ENCODE peak calls at places on chromosomes 7 and 10, in nine cellular contexts. F, B, C, W, P, Z, G, U and S are unnamed samples.

GRCh38 chr7:90192876-90193765 is 18.4 kb upstream of the STEAP2 start:
- DNase-seq in G (no peak), P (peak; percentile 81), B (no peak), W (no peak), F (no peak), Z (no peak), U (no peak), C (no peak), S (peak; percentile 61)

GRCh38 chr7:71784180-71784579 is 628.0 kb downstream of the CALN1 start:
- DNase-seq in G (no peak), P (no peak), U (no peak), F (no peak), C (no peak), B (no peak), W (no peak), Z (no peak), S (no peak)

GRCh38 chr7:93906267-93906666 is at the start of gene GNGT1:
- DNase-seq in U (no peak), B (no peak), G (no peak), F (no peak), Z (no peak), P (peak; percentile 27), C (no peak), W (no peak), S (no peak)

GRCh38 chr10:51031995-51032394 is 42.3 kb upstream of the PRKG1 start:
- DNase-seq in C (no peak), Z (no peak), P (peak; percentile 64), G (no peak), B (peak; percentile 41), W (no peak), U (peak; percentile 3), F (no peak), S (no peak)

GRCh38 chr7:114973147-114973546 is 51.3 kb downstream of the MDFIC start:
- DNase-seq in G (no peak), P (peak; percentile 71), F (no peak), C (peak; percentile 13), Z (no peak), W (no peak), B (peak; percentile 40), U (no peak), S (peak; percentile 50)

GRCh38 chr7:89238156-89238555 is 442.6 kb upstream of the TEX47 start:
- DNase-seq in U (no peak), G (peak; percentile 16), Z (no peak), P (peak; percentile 41), B (peak; percentile 67), W (no peak), C (no peak), F (no peak), S (peak; percentile 41)

GRCh38 chr7:66205736-66206080 is 574 bp downstream of the TPST1 start:
- DNase-seq in F (no peak), G (no peak), B (no peak), C (no peak), U (no peak), W (no peak), Z (no peak), P (peak; percentile 51), S (peak; percentile 55)

GRCh38 chr7:41915861-41916260 is 213.0 kb upstream of the INHBA start:
- DNase-seq in P (no peak), B (peak; percentile 70), U (no peak), Z (no peak), C (no peak), F (no peak), W (no peak), G (no peak), S (peak; percentile 23)

GRCh38 chr10:102229810-102230263 is 3.7 kb downstream of the ELOVL3 start:
- DNase-seq in B (peak; percentile 82), G (no peak), W (peak; percentile 82), F (peak; percentile 76), C (peak; percentile 67), P (peak; percentile 93), Z (no peak), U (peak; percentile 92), S (peak; percentile 87)

GRCh38 chr7:128026551-128026950 is 4.7 kb downstream of the LRRC4 start:
- DNase-seq in U (no peak), Z (no peak), W (no peak), P (no peak), B (no peak), G (no peak), C (no peak), F (no peak), S (peak; percentile 8)

GRCh38 chr7:111076205-111076604 is 14.7 kb upstream of the LRRN3 start:
- DNase-seq in U (no peak), G (no peak), F (no peak), W (no peak), C (peak; percentile 66), P (peak; percentile 21), Z (no peak), B (peak; percentile 34), S (peak; percentile 67)

GRCh38 chr7:44325811-44326241 is 432 bp upstream of the CAMK2B start:
- DNase-seq in F (no peak), W (no peak), P (no peak), U (peak; percentile 81), Z (no peak), G (no peak), B (no peak), C (no peak), S (peak; percentile 28)

DNA sequence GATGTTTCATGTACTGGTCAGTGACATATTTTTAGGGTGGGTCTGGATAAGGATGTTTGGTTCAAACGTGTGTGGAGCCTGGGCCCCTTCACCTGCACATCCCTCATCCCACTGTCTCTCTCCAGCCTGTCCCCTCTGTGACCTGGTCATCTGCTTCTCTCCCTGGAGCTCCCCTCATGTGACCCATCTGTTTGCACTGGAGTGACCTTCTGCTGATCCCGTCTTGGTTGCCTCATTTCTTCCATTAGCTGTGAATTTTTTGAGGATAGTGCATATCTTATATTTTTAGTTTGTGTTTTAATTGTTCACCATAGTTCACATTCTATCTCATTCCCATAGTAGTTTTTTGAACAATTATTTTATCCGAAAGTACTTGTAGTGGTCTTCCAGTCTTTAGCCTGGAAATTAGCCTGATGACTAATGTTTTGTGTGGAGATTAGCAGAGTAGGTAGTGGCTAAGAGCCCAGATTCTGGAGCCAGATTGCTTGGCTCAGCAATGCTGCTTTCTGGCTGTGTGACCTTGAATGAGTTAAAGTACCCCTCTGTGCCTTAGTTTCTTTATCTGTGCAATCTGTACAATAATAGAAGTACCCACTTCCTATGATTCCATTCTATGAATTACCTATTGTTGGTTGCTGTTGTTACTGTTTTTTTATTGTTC is 224.5 kb downstream of the LRMDA start:
- DNase-seq in C (peak; percentile 5), F (no peak), Z (no peak), B (peak; percentile 84), U (no peak), G (no peak), W (no peak), P (no peak), S (peak; percentile 65)
- H3K27me3 ChIP-seq in C (no peaks in the 10 kb centered on the region), F (no peaks in the 10 kb centered on the region), Z (no peaks in the 10 kb centered on the region), B (peaks cover 35% of the 10 kb centered on the region), U (no peaks in the 10 kb centered on the region), G (peaks cover 2% of the 10 kb centered on the region), W (no peaks in the 10 kb centered on the region), P (no peaks in the 10 kb centered on the region), S (peaks cover 26% of the 10 kb centered on the region)

GRCh38 chr10:100727808-100728207 is 17.6 kb upstream of the PAX2 start:
- DNase-seq in B (no peak), F (no peak), U (no peak), W (no peak), G (no peak), P (no peak), Z (no peak), C (no peak), S (no peak)

GRCh38 chr10:100724531-100725027 is 20.8 kb upstream of the PAX2 start:
- DNase-seq in B (no peak), C (no peak), G (no peak), F (no peak), W (no peak), P (no peak), Z (no peak), U (peak; percentile 82), S (no peak)

GRCh38 chr10:100723769-100724530 is 21.4 kb upstream of the PAX2 start:
- DNase-seq in F (no peak), Z (no peak), W (no peak), U (peak; percentile 85), G (no peak), C (no peak), B (no peak), P (no peak), S (no peak)

GRCh38 chr10:100725041-100725440 is 20.3 kb upstream of the PAX2 start:
- DNase-seq in W (no peak), F (no peak), Z (no peak), C (peak; percentile 14), G (no peak), U (peak; percentile 65), P (no peak), B (no peak), S (peak; percentile 44)

DNA sequence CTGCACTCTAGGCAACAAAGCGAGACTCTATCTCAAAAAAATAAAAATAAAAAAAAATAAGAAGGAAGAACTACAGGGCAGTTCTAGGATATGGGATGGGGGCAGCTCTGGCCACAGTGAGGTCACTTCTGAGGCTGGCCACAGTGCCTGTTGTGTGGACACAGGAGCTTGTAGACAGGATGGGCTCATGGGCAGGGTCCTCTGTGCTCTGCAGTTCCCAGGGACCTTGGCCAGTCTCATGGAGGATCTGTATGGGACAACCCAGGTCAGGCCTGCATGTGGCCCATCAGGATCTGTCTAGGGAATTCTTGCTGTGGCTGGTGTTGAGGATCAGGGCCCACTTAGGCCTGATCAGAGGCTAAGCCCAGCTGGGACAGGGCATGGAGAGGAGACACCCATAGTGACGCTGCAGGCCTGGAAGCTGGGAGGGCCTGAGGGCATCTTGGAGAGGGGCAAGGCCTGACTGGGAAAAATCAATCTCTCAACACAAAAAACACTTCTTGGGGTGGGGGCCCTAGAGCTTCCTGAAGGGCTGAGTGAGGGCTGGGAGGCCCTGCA is 19.4 kb upstream of the PAX2 start:
- DNase-seq in G (no peak), W (no peak), Z (no peak), F (no peak), B (no peak), C (no peak), U (no peak), P (no peak), S (no peak)
- H3K27me3 ChIP-seq in G (peaks cover 70% of the 10 kb centered on the region), W (peaks cover 89% of the 10 kb centered on the region), Z (peaks cover 94% of the 10 kb centered on the region), F (peaks cover 35% of the 10 kb centered on the region), B (peaks cover 35% of the 10 kb centered on the region), C (peaks cover 71% of the 10 kb centered on the region), U (peaks cover 95% of the 10 kb centered on the region), P (peaks cover 64% of the 10 kb centered on the region), S (peaks cover 84% of the 10 kb centered on the region)

GRCh38 chr7:1232103-1232466 is 587 bp upstream of the UNCX start:
- DNase-seq in B (no peak), U (no peak), G (no peak), C (no peak), Z (no peak), W (no peak), P (no peak), F (no peak), S (no peak)
- H3K27me3 ChIP-seq in B (peaks cover 74% of the 10 kb centered on the region), U (peaks cover 90% of the 10 kb centered on the region), G (peaks cover 71% of the 10 kb centered on the region), C (peaks cover 78% of the 10 kb centered on the region), Z (peaks cover 77% of the 10 kb centered on the region), W (peaks cover 74% of the 10 kb centered on the region), P (peaks cover 59% of the 10 kb centered on the region), F (peaks cover 25% of the 10 kb centered on the region), S (peaks cover 76% of the 10 kb centered on the region)

DNA sequence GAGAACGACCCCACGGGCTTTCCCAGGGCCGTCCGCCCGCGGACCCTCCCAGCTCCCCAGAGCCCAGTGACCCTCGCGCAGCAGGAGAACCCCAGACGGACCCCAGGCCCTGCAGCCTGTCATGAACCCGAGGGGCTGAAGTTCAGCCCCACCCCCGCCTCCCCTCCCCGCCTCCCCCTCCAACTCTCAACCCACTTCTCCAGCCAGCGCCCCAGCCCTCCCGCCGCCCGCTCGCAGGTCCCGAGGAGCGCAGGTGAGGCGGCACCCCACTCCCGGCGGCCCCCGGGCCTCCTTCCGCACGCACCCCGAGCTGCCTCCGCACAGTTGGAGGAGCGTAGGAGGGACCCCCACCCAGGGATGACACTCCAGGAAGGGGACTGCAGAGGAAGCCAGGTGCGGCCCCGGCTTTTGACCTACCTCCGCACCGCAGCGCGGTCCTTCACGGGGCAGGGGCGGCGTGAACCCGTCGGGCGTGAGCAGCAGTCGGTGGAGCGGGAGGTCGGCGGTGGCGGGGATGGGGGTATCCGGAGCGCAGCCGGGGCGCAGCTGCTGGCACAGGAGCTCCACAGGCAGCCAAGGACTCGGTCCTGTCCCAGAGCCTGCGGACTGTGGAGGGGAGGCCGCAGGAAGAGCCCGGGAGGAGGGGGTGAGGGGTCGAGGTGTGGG is at the start of gene TMEM176A:
- DNase-seq in W (no peak), C (no peak), P (no peak), G (no peak), B (no peak), Z (no peak), U (peak; percentile 81), F (no peak), S (no peak)
- H3K27me3 ChIP-seq in W (peaks cover 57% of the 10 kb centered on the region), C (peaks cover 33% of the 10 kb centered on the region), P (peaks cover 28% of the 10 kb centered on the region), G (peaks cover 27% of the 10 kb centered on the region), B (peaks cover 69% of the 10 kb centered on the region), Z (peaks cover 47% of the 10 kb centered on the region), U (peaks cover 43% of the 10 kb centered on the region), F (peaks cover 32% of the 10 kb centered on the region), S (peaks cover 14% of the 10 kb centered on the region)